ENCODE peak calls at places on chromosomes 6 and 20, in four cellular contexts. One of them, this sample, is unnamed.

GRCh38 chr6:168363811-168364792 is 44.5 kb upstream of the DACT2 start:
- DNase-seq in upper lobe of left lung: no peak
- DNase-seq in esophagus muscularis mucosa: no peak
- DNase-seq in upper lobe of right lung: peak; percentile 25
- DNase-seq in this sample: peak; percentile 78

GRCh38 chr20:3652217-3652616 is 11.0 kb downstream of the GFRA4 start:
- DNase-seq in upper lobe of left lung: no peak
- DNase-seq in esophagus muscularis mucosa: no peak
- DNase-seq in upper lobe of right lung: peak; percentile 50
- DNase-seq in this sample: no peak

GRCh38 chr6:150403458-150404245 is 34.8 kb downstream of the IYD start:
- DNase-seq in upper lobe of left lung: no peak
- DNase-seq in esophagus muscularis mucosa: no peak
- DNase-seq in upper lobe of right lung: no peak
- DNase-seq in this sample: no peak

GRCh38 chr20:3781153-3781910 is at the start of gene SPEF1:
- DNase-seq in upper lobe of left lung: peak; percentile 85
- DNase-seq in esophagus muscularis mucosa: peak; percentile 93
- DNase-seq in upper lobe of right lung: no peak
- DNase-seq in this sample: peak; percentile 96

GRCh38 chr6:148746363-148747144 is at the start of gene UST:
- DNase-seq in upper lobe of left lung: peak; percentile 82
- DNase-seq in esophagus muscularis mucosa: peak; percentile 96
- DNase-seq in upper lobe of right lung: peak; percentile 91
- DNase-seq in this sample: peak; percentile 95

GRCh38 chr6:38588631-38589366 is 50.9 kb downstream of the BTBD9 start:
- DNase-seq in upper lobe of left lung: no peak
- DNase-seq in esophagus muscularis mucosa: no peak
- DNase-seq in upper lobe of right lung: no peak
- DNase-seq in this sample: no peak

GRCh38 chr6:165766026-165766425 is 103.0 kb upstream of the PDE10A start:
- DNase-seq in upper lobe of left lung: no peak
- DNase-seq in esophagus muscularis mucosa: no peak
- DNase-seq in upper lobe of right lung: no peak
- DNase-seq in this sample: no peak

GRCh38 chr20:64188682-64189529 is 24.7 kb downstream of the MYT1 start:
- DNase-seq in upper lobe of left lung: no peak
- DNase-seq in esophagus muscularis mucosa: no peak
- DNase-seq in upper lobe of right lung: no peak
- DNase-seq in this sample: peak; percentile 59

GRCh38 chr6:11233936-11234573 is 1.6 kb upstream of the NEDD9 start:
- DNase-seq in upper lobe of left lung: no peak
- DNase-seq in esophagus muscularis mucosa: no peak
- DNase-seq in upper lobe of right lung: no peak
- DNase-seq in this sample: no peak

GRCh38 chr6:38131527-38131965 is 312.0 kb downstream of the ZFAND3 start:
- DNase-seq in upper lobe of left lung: no peak
- DNase-seq in esophagus muscularis mucosa: no peak
- DNase-seq in upper lobe of right lung: no peak
- DNase-seq in this sample: no peak

GRCh38 chr6:16964553-16965499 is 137.0 kb upstream of the STMND1 start:
- DNase-seq in upper lobe of left lung: no peak
- DNase-seq in esophagus muscularis mucosa: peak; percentile 94
- DNase-seq in upper lobe of right lung: peak; percentile 81
- DNase-seq in this sample: peak; percentile 96

GRCh38 chr20:34705383-34706021 is 1.4 kb downstream of the TP53INP2 start:
- DNase-seq in upper lobe of left lung: no peak
- DNase-seq in esophagus muscularis mucosa: no peak
- DNase-seq in upper lobe of right lung: no peak
- DNase-seq in this sample: peak; percentile 62

GRCh38 chr6:37994238-37994637 is 174.7 kb downstream of the ZFAND3 start:
- DNase-seq in upper lobe of left lung: no peak
- DNase-seq in esophagus muscularis mucosa: no peak
- DNase-seq in upper lobe of right lung: no peak
- DNase-seq in this sample: no peak

GRCh38 chr6:25277857-25278256 is 1.3 kb upstream of the CARMIL1 start:
- DNase-seq in upper lobe of left lung: no peak
- DNase-seq in esophagus muscularis mucosa: no peak
- DNase-seq in upper lobe of right lung: no peak
- DNase-seq in this sample: no peak

GRCh38 chr20:60361761-60362410 is 403.7 kb downstream of the CDH26 start:
- DNase-seq in upper lobe of left lung: no peak
- DNase-seq in esophagus muscularis mucosa: peak; percentile 62
- DNase-seq in upper lobe of right lung: no peak
- DNase-seq in this sample: peak; percentile 60

GRCh38 chr6:115133790-115134189 is 791.0 kb upstream of the HS3ST5 start:
- DNase-seq in upper lobe of left lung: no peak
- DNase-seq in esophagus muscularis mucosa: no peak
- DNase-seq in upper lobe of right lung: no peak
- DNase-seq in this sample: no peak

GRCh38 chr20:52783769-52784168 is 188.4 kb upstream of the TSHZ2 start:
- DNase-seq in upper lobe of left lung: no peak
- DNase-seq in esophagus muscularis mucosa: no peak
- DNase-seq in upper lobe of right lung: no peak
- DNase-seq in this sample: peak; percentile 82

GRCh38 chr20:63219866-63220521 is 4.1 kb upstream of the YTHDF1 start:
- DNase-seq in upper lobe of left lung: no peak
- DNase-seq in esophagus muscularis mucosa: no peak
- DNase-seq in upper lobe of right lung: no peak
- DNase-seq in this sample: no peak

GRCh38 chr6:169707772-169708171 is 5.8 kb downstream of the C6orf120 start:
- DNase-seq in upper lobe of left lung: no peak
- DNase-seq in esophagus muscularis mucosa: no peak
- DNase-seq in upper lobe of right lung: no peak
- DNase-seq in this sample: no peak

GRCh38 chr6:147204843-147205311 is 660 bp downstream of the STXBP5 start:
- DNase-seq in upper lobe of left lung: no peak
- DNase-seq in esophagus muscularis mucosa: no peak
- DNase-seq in upper lobe of right lung: no peak
- DNase-seq in this sample: no peak

GRCh38 chr20:4383966-4384365 is 337.7 kb upstream of the PRND start:
- DNase-seq in upper lobe of left lung: no peak
- DNase-seq in esophagus muscularis mucosa: no peak
- DNase-seq in upper lobe of right lung: no peak
- DNase-seq in this sample: no peak

GRCh38 chr6:139872635-139873034 is 498.2 kb upstream of the CITED2 start:
- DNase-seq in upper lobe of left lung: no peak
- DNase-seq in esophagus muscularis mucosa: no peak
- DNase-seq in upper lobe of right lung: no peak
- DNase-seq in this sample: no peak

GRCh38 chr6:125529061-125529460 is 220.4 kb upstream of the HEY2 start:
- DNase-seq in upper lobe of left lung: no peak
- DNase-seq in esophagus muscularis mucosa: no peak
- DNase-seq in upper lobe of right lung: no peak
- DNase-seq in this sample: peak; percentile 55

GRCh38 chr20:17749979-17750721 is 50.4 kb downstream of the BANF2 start:
- DNase-seq in upper lobe of left lung: no peak
- DNase-seq in esophagus muscularis mucosa: no peak
- DNase-seq in upper lobe of right lung: peak; percentile 77
- DNase-seq in this sample: no peak

GRCh38 chr6:119736680-119737079 is 387.1 kb upstream of the MAN1A1 start:
- DNase-seq in upper lobe of left lung: no peak
- DNase-seq in esophagus muscularis mucosa: no peak
- DNase-seq in upper lobe of right lung: no peak
- DNase-seq in this sample: no peak

GRCh38 chr6:90870561-90870960 is 283.7 kb upstream of the MAP3K7 start:
- DNase-seq in upper lobe of left lung: no peak
- DNase-seq in esophagus muscularis mucosa: no peak
- DNase-seq in upper lobe of right lung: no peak
- DNase-seq in this sample: no peak

DNA sequence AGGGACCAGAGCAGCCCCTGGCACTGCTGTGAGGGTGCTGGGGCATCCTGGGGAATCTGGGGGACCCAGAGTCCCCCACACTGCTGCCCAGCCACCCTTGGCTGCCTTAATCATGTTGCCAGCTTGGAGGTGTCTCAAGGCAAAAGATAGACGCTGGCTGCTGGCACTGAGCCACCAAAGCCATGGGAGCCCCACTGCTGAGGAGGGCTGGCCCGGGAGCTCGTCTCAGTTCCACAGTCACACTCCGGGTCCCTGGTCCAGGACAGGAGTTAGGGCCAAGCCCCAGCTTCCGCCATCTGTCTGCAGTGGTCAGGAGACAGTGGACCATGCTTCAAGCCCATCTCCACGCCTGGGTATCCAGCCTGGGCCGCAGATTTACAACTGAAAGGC is 41.0 kb upstream of the HMGA1 start:
- DNase-seq in upper lobe of left lung: no peak
- DNase-seq in esophagus muscularis mucosa: no peak
- DNase-seq in upper lobe of right lung: no peak
- DNase-seq in this sample: peak; percentile 43
- H3K4me3 ChIP-seq in upper lobe of left lung: peak overlapping the region; percentile 53
- H3K4me3 ChIP-seq in esophagus muscularis mucosa: peak overlapping the region; percentile 55
- H3K4me3 ChIP-seq in upper lobe of right lung: no peak overlapping the region
- H3K4me3 ChIP-seq in this sample: no peak overlapping the region

GRCh38 chr6:137235686-137236085 is 16.5 kb upstream of the IFNGR1 start:
- DNase-seq in upper lobe of left lung: no peak
- DNase-seq in esophagus muscularis mucosa: no peak
- DNase-seq in upper lobe of right lung: no peak
- DNase-seq in this sample: no peak
- H3K27ac ChIP-seq in upper lobe of left lung: no peak overlapping the region
- H3K27ac ChIP-seq in esophagus muscularis mucosa: no peak overlapping the region
- H3K27ac ChIP-seq in upper lobe of right lung: no peak overlapping the region
- H3K27ac ChIP-seq in this sample: no peak overlapping the region

DNA sequence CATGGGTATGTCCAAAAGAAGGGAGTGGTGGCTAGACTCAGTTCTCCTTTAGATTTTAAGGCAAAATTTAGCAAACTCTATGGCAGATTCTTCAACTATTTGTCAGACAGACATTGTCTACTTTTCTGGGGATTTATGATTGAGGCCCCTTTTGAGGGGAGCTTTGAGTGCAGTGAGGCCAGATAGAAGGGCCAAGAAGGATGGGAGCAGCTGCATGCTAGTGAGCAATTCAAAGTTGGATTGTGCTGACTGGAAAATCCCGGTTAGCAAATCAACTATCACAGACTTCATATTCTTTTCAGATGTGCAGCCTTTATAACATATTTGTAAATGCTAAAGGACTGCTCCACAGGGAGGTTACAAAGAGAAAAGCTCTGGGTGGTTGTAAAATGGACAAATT is 35.0 kb upstream of the ESR1 start:
- DNase-seq in upper lobe of left lung: no peak
- DNase-seq in esophagus muscularis mucosa: no peak
- DNase-seq in upper lobe of right lung: no peak
- DNase-seq in this sample: no peak
- H3K4me3 ChIP-seq in upper lobe of left lung: no peak overlapping the region
- H3K4me3 ChIP-seq in esophagus muscularis mucosa: no peak overlapping the region
- H3K4me3 ChIP-seq in upper lobe of right lung: no peak overlapping the region
- H3K4me3 ChIP-seq in this sample: no peak overlapping the region

DNA sequence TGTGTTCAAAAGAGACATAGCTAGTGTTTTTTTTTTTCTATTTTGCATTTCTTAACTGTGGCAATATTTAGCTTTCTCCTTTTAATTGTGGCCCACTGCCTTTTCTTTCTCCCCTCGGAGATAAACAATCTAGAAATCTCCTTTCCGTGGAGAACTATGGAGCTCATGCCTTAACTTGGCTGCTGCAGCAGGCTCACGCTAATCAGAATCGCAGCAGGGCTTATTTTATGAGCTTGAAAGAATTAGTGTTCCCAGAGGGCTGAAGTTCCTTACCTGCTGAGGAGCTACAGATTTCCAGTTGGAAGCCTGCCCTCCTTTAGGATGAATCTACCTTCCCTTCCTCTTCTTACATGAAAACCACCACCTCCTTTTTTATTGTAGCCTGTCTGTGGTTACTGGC is 35.6 kb downstream of the CTNNBL1 start:
- DNase-seq in upper lobe of left lung: no peak
- DNase-seq in esophagus muscularis mucosa: no peak
- DNase-seq in upper lobe of right lung: no peak
- DNase-seq in this sample: no peak
- H3K27ac ChIP-seq in upper lobe of left lung: no peak overlapping the region
- H3K27ac ChIP-seq in esophagus muscularis mucosa: peak overlapping the region; percentile 35
- H3K27ac ChIP-seq in upper lobe of right lung: no peak overlapping the region
- H3K27ac ChIP-seq in this sample: no peak overlapping the region

GRCh38 chr6:159038914-159039884 is 5.6 kb downstream of the TAGAP start:
- DNase-seq in upper lobe of left lung: no peak
- DNase-seq in esophagus muscularis mucosa: peak; percentile 70
- DNase-seq in upper lobe of right lung: no peak
- DNase-seq in this sample: no peak
- H3K4me3 ChIP-seq in upper lobe of left lung: no peak overlapping the region
- H3K4me3 ChIP-seq in esophagus muscularis mucosa: no peak overlapping the region
- H3K4me3 ChIP-seq in upper lobe of right lung: no peak overlapping the region
- H3K4me3 ChIP-seq in this sample: no peak overlapping the region

DNA sequence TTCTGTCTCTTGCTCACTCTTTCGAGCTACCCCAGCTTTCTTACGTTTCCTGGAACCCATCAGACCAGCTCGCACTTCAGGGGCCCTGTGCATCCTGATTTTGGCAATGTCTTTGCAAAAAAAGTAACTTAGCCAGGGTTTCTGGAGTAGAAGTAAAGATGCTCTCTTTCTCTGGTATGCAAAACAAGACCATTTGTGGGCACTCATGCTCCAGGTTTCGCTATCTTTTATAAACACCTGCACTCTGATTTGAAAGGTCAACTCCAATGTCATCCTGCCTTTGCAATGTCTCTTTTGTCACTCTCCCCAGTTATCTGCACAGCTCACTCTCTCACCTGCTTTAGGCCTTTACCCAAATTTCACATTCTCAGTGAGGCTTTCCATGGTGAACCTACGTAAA is 869.1 kb downstream of the QKI start:
- DNase-seq in upper lobe of left lung: no peak
- DNase-seq in esophagus muscularis mucosa: no peak
- DNase-seq in upper lobe of right lung: no peak
- DNase-seq in this sample: no peak
- H3K27ac ChIP-seq in upper lobe of left lung: no peak overlapping the region
- H3K27ac ChIP-seq in esophagus muscularis mucosa: no peak overlapping the region
- H3K27ac ChIP-seq in upper lobe of right lung: no peak overlapping the region
- H3K27ac ChIP-seq in this sample: no peak overlapping the region

This sample was measured in endodermal cell.